ENCODE peak calls at places on chromosomes 6 and 20, in five cellular contexts. M is PC-9, H is right atrium auricular region, R is right lobe of liver, V is HCT116. C is an unnamed sample.
A peak's percentile ranks its signal among the peaks of the same experiment; 100 is the strongest.

GRCh38 chr20:33563788-33564187 is 73.9 kb downstream of the CBFA2T2 start:
- DNase-seq in M (no peak), V (no peak), R (no peak), H (no peak), C (no peak)

GRCh38 chr20:38723982-38724602 is at the start of gene SLC32A1:
- DNase-seq in V (no peak), R (no peak), H (no peak), M (no peak), C (no peak)

GRCh38 chr6:4864534-4864933 is 88.3 kb downstream of the CDYL start:
- DNase-seq in H (no peak), R (no peak), M (no peak), V (no peak), C (no peak)

GRCh38 chr6:51675020-51675419 is 412.4 kb downstream of the PKHD1 start:
- DNase-seq in R (no peak), V (no peak), H (no peak), M (no peak), C (no peak)

GRCh38 chr20:36153754-36154695 is 515 bp upstream of the EPB41L1 start:
- DNase-seq in R (peak; percentile 91), H (peak; percentile 77), V (no peak), M (peak; percentile 72), C (no peak)

GRCh38 chr6:41937881-41938574 is 3.6 kb downstream of the CCND3 start:
- DNase-seq in R (no peak), H (no peak), V (no peak), M (no peak), C (no peak)

GRCh38 chr20:11217322-11217989 is 543.7 kb upstream of the JAG1 start:
- DNase-seq in R (no peak), H (no peak), M (no peak), V (no peak), C (no peak)

GRCh38 chr20:10982692-10983091 is 308.9 kb upstream of the JAG1 start:
- DNase-seq in M (no peak), V (no peak), H (peak; percentile 82), R (no peak), C (no peak)

GRCh38 chr6:143232849-143233248 is 172.2 kb downstream of the AIG1 start:
- DNase-seq in M (no peak), R (no peak), V (peak; percentile 15), H (no peak), C (no peak)

GRCh38 chr6:148952147-148953041 is 205.6 kb downstream of the UST start:
- DNase-seq in H (no peak), M (no peak), R (no peak), V (no peak), C (no peak)

GRCh38 chr20:34954905-34955231 is 738 bp downstream of the GSS start:
- DNase-seq in V (peak; percentile 13), R (no peak), H (peak; percentile 66), M (no peak), C (no peak)

GRCh38 chr6:3318226-3318625 is 59.5 kb downstream of the PSMG4 start:
- DNase-seq in V (no peak), M (no peak), H (no peak), R (no peak), C (no peak)

GRCh38 chr6:156507656-156508055 is 269.5 kb upstream of the ARID1B start:
- DNase-seq in M (no peak), H (no peak), R (no peak), V (no peak), C (no peak)

GRCh38 chr20:3312940-3313656 is 74.1 kb upstream of the SLC4A11 start:
- DNase-seq in V (no peak), R (no peak), H (no peak), M (peak; percentile 93), C (no peak)

GRCh38 chr20:4138056-4138455 is 122.7 kb upstream of the RNF24 start:
- DNase-seq in R (no peak), V (no peak), M (peak; percentile 88), H (no peak), C (no peak)

GRCh38 chr6:163149535-163149848 is 265.0 kb upstream of the QKI start:
- DNase-seq in H (no peak), V (no peak), M (no peak), R (no peak), C (no peak)

GRCh38 chr6:87658516-87658915 is 43.5 kb downstream of the AKIRIN2 start:
- DNase-seq in H (no peak), V (no peak), M (no peak), R (no peak), C (no peak)

GRCh38 chr6:163038317-163038716 is 310.5 kb downstream of the PACRG start:
- DNase-seq in H (no peak), M (no peak), R (no peak), V (no peak), C (no peak)

GRCh38 chr6:24721461-24722215 is 2.7 kb upstream of the C6orf62 start:
- DNase-seq in R (peak; percentile 94), V (no peak), M (no peak), H (no peak), C (no peak)

GRCh38 chr6:155882527-155883333 is 427.1 kb upstream of the NOX3 start:
- DNase-seq in H (no peak), M (no peak), V (no peak), R (no peak), C (no peak)

GRCh38 chr6:35919827-35920751 is 809 bp downstream of the SRPK1 start:
- DNase-seq in R (peak; percentile 65), V (no peak), M (peak; percentile 72), H (peak; percentile 59), C (no peak)

GRCh38 chr20:62066983-62067433 is 1.3 kb upstream of the TAF4 start:
- DNase-seq in M (no peak), V (no peak), R (no peak), H (peak; percentile 63), C (no peak)

GRCh38 chr6:150993253-150993652 is 127.8 kb downstream of the MTHFD1L start:
- DNase-seq in H (no peak), V (no peak), R (no peak), M (no peak), C (no peak)

GRCh38 chr20:63404129-63405085 is 43.3 kb upstream of the CHRNA4 start:
- DNase-seq in H (no peak), V (no peak), M (no peak), R (no peak), C (no peak)

GRCh38 chr20:53859684-53860083 is 210.7 kb downstream of the BCAS1 start:
- DNase-seq in M (no peak), V (no peak), H (peak; percentile 63), R (no peak), C (no peak)

GRCh38 chr6:11217360-11218076 is 14.9 kb downstream of the NEDD9 start:
- DNase-seq in H (no peak), M (no peak), R (no peak), V (no peak), C (no peak)

GRCh38 chr6:11218827-11219826 is 13.3 kb downstream of the NEDD9 start:
- DNase-seq in H (peak; percentile 93), V (no peak), M (no peak), R (no peak), C (no peak)

GRCh38 chr6:11215773-11216172 is 16.7 kb downstream of the NEDD9 start:
- DNase-seq in V (no peak), H (no peak), M (no peak), R (no peak), C (no peak)

GRCh38 chr6:11218477-11218826 is 14.0 kb downstream of the NEDD9 start:
- DNase-seq in V (no peak), M (no peak), R (no peak), H (no peak), C (no peak)

GRCh38 chr6:11218077-11218392 is 14.4 kb downstream of the NEDD9 start:
- DNase-seq in H (no peak), R (no peak), V (no peak), M (no peak), C (no peak)
- H3K36me3 ChIP-seq in H (peaks cover 12% of the 10 kb centered on the region), R (no peaks in the 10 kb centered on the region), V (no peaks in the 10 kb centered on the region), M (no peaks in the 10 kb centered on the region), C (no peaks in the 10 kb centered on the region)

GRCh38 chr6:137518584-137518983 is 24.4 kb upstream of the OLIG3 start:
- DNase-seq in H (no peak), V (no peak), R (no peak), M (no peak), C (no peak)

GRCh38 chr6:137517404-137517803 is 23.2 kb upstream of the OLIG3 start:
- DNase-seq in R (no peak), V (no peak), M (no peak), H (no peak), C (no peak)

GRCh38 chr6:137522399-137522798 is 28.2 kb upstream of the OLIG3 start:
- DNase-seq in M (no peak), R (no peak), V (no peak), H (no peak), C (no peak)

GRCh38 chr6:137519629-137520176 is 25.5 kb upstream of the OLIG3 start:
- DNase-seq in R (no peak), H (no peak), M (no peak), V (no peak), C (no peak)

GRCh38 chr6:137520520-137520919 is 26.3 kb upstream of the OLIG3 start:
- DNase-seq in R (no peak), M (no peak), H (no peak), V (no peak), C (no peak)
- TF ChIP-seq CTCF in R (no peak), M (no peak), H (no peak), V (no peak), C (no peak)

GRCh38 chr6:56475736-56476457 is 166.8 kb downstream of the DST start:
- DNase-seq in R (peak; percentile 64), H (no peak), V (no peak), M (no peak), C (no peak)
- H3K36me3 ChIP-seq in R (peaks cover 35% of the 10 kb centered on the region), H (peaks cover 73% of the 10 kb centered on the region), V (peaks cover 37% of the 10 kb centered on the region), M (peaks cover 28% of the 10 kb centered on the region), C (peaks cover 10% of the 10 kb centered on the region)

GRCh38 chr6:125116170-125116569 is 37.4 kb upstream of the TPD52L1 start:
- DNase-seq in M (no peak), R (no peak), V (no peak), H (no peak), C (no peak)

GRCh38 chr6:125114248-125114858 is 39.2 kb upstream of the TPD52L1 start:
- DNase-seq in H (no peak), M (peak; percentile 57), R (no peak), V (peak; percentile 55), C (no peak)

GRCh38 chr6:125110056-125110455 is 43.5 kb upstream of the TPD52L1 start:
- DNase-seq in M (no peak), H (no peak), R (no peak), V (no peak), C (no peak)

GRCh38 chr6:125111219-125111983 is 42.2 kb upstream of the TPD52L1 start:
- DNase-seq in H (no peak), V (no peak), M (no peak), R (no peak), C (no peak)

DNA sequence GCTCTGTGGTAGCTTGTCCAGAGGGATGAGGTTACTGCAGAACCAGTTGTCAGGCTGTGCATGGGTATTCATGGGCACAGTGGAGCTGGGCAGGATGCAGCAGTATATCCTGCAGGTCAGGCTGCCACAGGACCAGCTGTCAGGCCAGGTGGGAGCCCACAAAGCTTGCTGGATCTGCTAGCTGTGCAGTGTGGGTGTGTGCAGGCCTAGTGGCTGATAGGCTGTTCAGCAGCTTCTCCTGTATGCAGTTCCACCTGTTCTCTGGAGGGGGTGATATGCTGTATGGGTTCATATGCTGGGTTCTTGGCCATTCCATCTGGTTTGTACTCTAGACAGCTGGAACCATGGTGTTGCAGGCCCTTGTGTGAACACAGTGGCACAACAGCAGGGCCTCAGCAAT is 40.6 kb upstream of the TPD52L1 start:
- DNase-seq in V (no peak), H (no peak), M (no peak), R (no peak), C (no peak)
- TF ChIP-seq CTCF in V (no peak), H (no peak), M (no peak), R (no peak), C (no peak)